ENCODE peak calls at places on chromosomes 16 and 17, in nine cellular contexts. I, L, G, Y, P, R, E, J and V are unnamed samples.

GRCh38 chr17:30952645-30953393 is 18.0 kb upstream of the RNF135 start:
- DNase-seq in Y (no peak), R (no peak), G (no peak), J (no peak), I (peak; percentile 28), L (no peak), P (no peak), E (no peak), V (no peak)

GRCh38 chr16:85945424-85945751 is 46.4 kb downstream of the IRF8 start:
- DNase-seq in J (no peak), E (no peak), L (no peak), Y (no peak), P (no peak), R (no peak), I (no peak), G (no peak), V (no peak)

GRCh38 chr17:82687871-82688270 is 10.6 kb downstream of the RAB40B start:
- DNase-seq in Y (no peak), P (no peak), G (no peak), I (no peak), L (no peak), J (no peak), R (no peak), E (no peak), V (no peak)

GRCh38 chr16:79298476-79299153 is 301.9 kb downstream of the MAF start:
- DNase-seq in J (no peak), G (no peak), I (no peak), L (no peak), R (no peak), E (peak; percentile 23), Y (no peak), P (no peak), V (no peak)

GRCh38 chr17:75692976-75693375 is 25.8 kb downstream of the SAP30BP start:
- DNase-seq in I (no peak), Y (no peak), J (no peak), E (no peak), G (no peak), L (no peak), P (no peak), R (no peak), V (no peak)

GRCh38 chr17:82892869-82893565 is 53.2 kb upstream of the ZNF750 start:
- DNase-seq in R (no peak), P (no peak), Y (no peak), E (no peak), J (no peak), G (no peak), I (no peak), L (no peak), V (peak; percentile 77)

GRCh38 chr17:42294469-42295398 is 6.4 kb downstream of the STAT5A start:
- DNase-seq in E (no peak), Y (no peak), J (no peak), L (no peak), I (peak; percentile 35), P (no peak), R (no peak), G (no peak), V (no peak)

GRCh38 chr17:32875904-32876413 is 965 bp downstream of the MYO1D start:
- DNase-seq in L (no peak), G (peak; percentile 55), I (no peak), J (no peak), Y (no peak), E (no peak), R (no peak), P (no peak), V (no peak)

GRCh38 chr16:57356547-57356946 is 2.0 kb upstream of the CCL22 start:
- DNase-seq in J (no peak), P (no peak), I (no peak), Y (no peak), L (no peak), E (no peak), R (no peak), G (no peak), V (no peak)

GRCh38 chr17:2694381-2695242 is 17.0 kb downstream of the CLUH start:
- DNase-seq in L (no peak), Y (peak; percentile 25), I (peak; percentile 26), E (no peak), P (no peak), R (no peak), G (no peak), J (no peak), V (no peak)

GRCh38 chr17:3890082-3890892 is 2.6 kb downstream of the CAMKK1 start:
- DNase-seq in E (peak; percentile 54), P (peak; percentile 75), G (peak; percentile 92), L (peak; percentile 79), R (peak; percentile 81), J (peak; percentile 95), I (peak; percentile 96), Y (no peak), V (peak; percentile 51)

GRCh38 chr16:83966153-83966696 is 1.8 kb upstream of the NECAB2 start:
- DNase-seq in L (no peak), J (no peak), P (no peak), G (no peak), E (no peak), I (no peak), R (no peak), Y (no peak), V (no peak)

GRCh38 chr16:83968483-83968865 is 430 bp downstream of the NECAB2 start:
- DNase-seq in P (no peak), G (no peak), R (no peak), L (no peak), E (peak; percentile 70), I (no peak), J (no peak), Y (no peak), V (no peak)

GRCh38 chr16:83967091-83967490 is 953 bp upstream of the NECAB2 start:
- DNase-seq in R (no peak), G (no peak), J (no peak), I (no peak), Y (no peak), P (no peak), L (no peak), E (no peak), V (no peak)

GRCh38 chr16:83968891-83969672 is 1.0 kb downstream of the NECAB2 start:
- DNase-seq in L (no peak), P (no peak), J (no peak), Y (no peak), I (no peak), E (peak; percentile 25), R (no peak), G (no peak), V (no peak)

GRCh38 chr16:83967838-83968482 is at the start of gene NECAB2:
- DNase-seq in P (no peak), I (no peak), Y (peak; percentile 91), L (peak; percentile 49), G (peak; percentile 14), E (peak; percentile 79), J (peak; percentile 56), R (no peak), V (peak; percentile 54)
- TF ChIP-seq CTCF in P (peak; percentile 26), I (peak; percentile 22), Y (peak; percentile 76), L (peak; percentile 16), G (peak; percentile 41), E (peak; percentile 49), J (peak; percentile 81), R (peak; percentile 20), V (peak; percentile 46)

GRCh38 chr16:2817496-2818277 is 650 bp downstream of the PRSS21 start:
- DNase-seq in Y (no peak), G (no peak), I (no peak), E (no peak), L (no peak), P (no peak), J (no peak), R (no peak), V (peak; percentile 22)

GRCh38 chr16:2818278-2818876 is 1.3 kb downstream of the PRSS21 start:
- DNase-seq in J (no peak), I (no peak), L (peak; percentile 6), E (no peak), R (no peak), G (no peak), Y (no peak), P (no peak), V (no peak)

GRCh38 chr16:2815299-2815771 is 1.7 kb upstream of the PRSS21 start:
- DNase-seq in L (no peak), I (no peak), G (no peak), P (no peak), Y (no peak), E (no peak), J (no peak), R (no peak), V (no peak)

GRCh38 chr16:2814757-2815298 is 2.2 kb upstream of the PRSS21 start:
- DNase-seq in J (no peak), I (no peak), Y (no peak), R (no peak), G (no peak), L (peak; percentile 12), E (no peak), P (no peak), V (no peak)

GRCh38 chr16:2816751-2817495 is at the start of gene PRSS21:
- DNase-seq in R (no peak), I (no peak), Y (no peak), E (no peak), J (peak; percentile 25), P (no peak), L (no peak), G (no peak), V (peak; percentile 51)
- TF ChIP-seq CTCF in R (no peak), I (no peak), Y (no peak), E (no peak), J (peak; percentile 66), P (no peak), L (no peak), G (no peak), V (peak; percentile 54)

GRCh38 chr16:68116256-68116853 is 31.2 kb downstream of the NFATC3 start:
- DNase-seq in Y (peak; percentile 46), P (no peak), R (peak; percentile 20), I (no peak), J (peak; percentile 29), G (peak; percentile 64), L (no peak), E (no peak), V (no peak)
- TF ChIP-seq CTCF in Y (peak; percentile 17), P (peak; percentile 46), R (peak; percentile 50), I (peak; percentile 38), J (peak; percentile 54), G (peak; percentile 60), L (no peak), E (no peak), V (peak; percentile 67)

GRCh38 chr17:39012725-39013124 is 45.5 kb upstream of the FBXO47 start:
- DNase-seq in R (no peak), L (no peak), G (no peak), E (no peak), P (no peak), I (no peak), Y (no peak), J (no peak), V (no peak)

GRCh38 chr17:39014044-39014794 is 47.0 kb upstream of the FBXO47 start:
- DNase-seq in R (peak; percentile 18), J (no peak), Y (no peak), L (no peak), I (peak; percentile 36), G (peak; percentile 74), E (no peak), P (no peak), V (no peak)

GRCh38 chr17:39009471-39010085 is 42.4 kb upstream of the FBXO47 start:
- DNase-seq in Y (no peak), L (no peak), E (no peak), I (no peak), R (no peak), P (no peak), J (no peak), G (no peak), V (no peak)

GRCh38 chr17:39014795-39015545 is 47.8 kb upstream of the FBXO47 start:
- DNase-seq in Y (no peak), P (no peak), I (no peak), J (no peak), R (no peak), G (peak; percentile 36), E (no peak), L (no peak), V (no peak)

GRCh38 chr17:39011907-39012468 is 44.8 kb upstream of the FBXO47 start:
- DNase-seq in I (no peak), P (no peak), R (no peak), Y (no peak), E (no peak), G (no peak), J (no peak), L (no peak), V (no peak)
- TF ChIP-seq CTCF in I (no peak), P (no peak), R (no peak), Y (no peak), E (no peak), G (no peak), J (no peak), L (no peak), V (no peak)